ENCODE peak calls at places on chromosomes 16 and 17, in five cellular contexts. E is neuronal stem cell, G is mesenchymal stem cell, U is H1, Y is H9. F is an unnamed sample. For H3K4me1, the result is how much of the 10 kb centered on the place peaks cover.

GRCh38 chr17:42389135-42389417 is 834 bp upstream of the STAT3 start:
- DNase-seq in E (no peak), G (no peak), U (no peak), Y (no peak), F (no peak)

GRCh38 chr16:1333149-1333812 is at the start of gene BAIAP3:
- DNase-seq in E (no peak), G (peak), U (peak), Y (peak), F (no peak)

GRCh38 chr16:78598186-78598585 is 498.7 kb downstream of the WWOX start:
- DNase-seq in E (no peak), G (no peak), U (no peak), Y (no peak), F (no peak)

GRCh38 chr16:17277981-17278381 is 192.8 kb downstream of the XYLT1 start:
- DNase-seq in E (no peak), G (no peak), U (peak), Y (peak), F (peak)

GRCh38 chr16:17773698-17774101 is 302.9 kb upstream of the XYLT1 start:
- DNase-seq in E (no peak), G (no peak), U (no peak), Y (no peak), F (no peak)

GRCh38 chr17:47649972-47650524 is 329 bp downstream of the KPNB1 start:
- DNase-seq in E (peak), G (no peak), U (no peak), Y (no peak), F (peak)

GRCh38 chr17:7234100-7235012 is at the start of gene DVL2:
- DNase-seq in E (peak), G (peak), U (peak), Y (peak), F (peak)

GRCh38 chr16:56192971-56193936 is 2.0 kb downstream of the GNAO1 start:
- DNase-seq in E (no peak), G (no peak), U (no peak), Y (no peak), F (no peak)

GRCh38 chr17:41131979-41132378 is 8.0 kb upstream of the KRTAP4-12 start:
- DNase-seq in E (no peak), G (no peak), U (no peak), Y (no peak), F (no peak)

GRCh38 chr17:39739020-39739884 is 1.5 kb downstream of the GRB7 start:
- DNase-seq in E (no peak), G (no peak), U (peak), Y (peak), F (peak)

GRCh38 chr16:67748791-67749282 is 29.7 kb upstream of the GFOD2 start:
- DNase-seq in E (no peak), G (no peak), U (no peak), Y (no peak), F (no peak)

GRCh38 chr16:9802160-9802559 is 380.1 kb downstream of the GRIN2A start:
- DNase-seq in E (no peak), G (no peak), U (no peak), Y (no peak), F (no peak)

GRCh38 chr17:8189041-8189710 is 804 bp downstream of the BORCS6 start:
- DNase-seq in E (no peak), G (peak), U (peak), Y (no peak), F (peak)

GRCh38 chr17:37844158-37844976 is 79.8 kb upstream of the TBC1D3K start:
- DNase-seq in E (peak), G (peak), U (peak), Y (peak), F (peak)

GRCh38 chr17:29566473-29567361 is at the start of gene ABHD15:
- DNase-seq in E (peak), G (peak), U (peak), Y (peak), F (peak)

GRCh38 chr17:17387461-17388362 is 84.5 kb downstream of the NT5M start:
- DNase-seq in E (no peak), G (peak), U (peak), Y (peak), F (peak)

GRCh38 chr17:11241611-11242226 is 706 bp downstream of the SHISA6 start:
- DNase-seq in E (no peak), G (no peak), U (peak), Y (peak), F (no peak)

GRCh38 chr16:49592507-49593422 is 219.2 kb downstream of the C16orf78 start:
- DNase-seq in E (peak), G (peak), U (peak), Y (peak), F (peak)

GRCh38 chr16:81956213-81956948 is 54.9 kb downstream of the SDR42E1 start:
- DNase-seq in E (no peak), G (no peak), U (no peak), Y (no peak), F (peak)

GRCh38 chr16:17431904-17432625 is 38.7 kb downstream of the XYLT1 start:
- DNase-seq in E (no peak), G (no peak), U (no peak), Y (no peak), F (no peak)

GRCh38 chr17:83196088-83196765 is 116.8 kb downstream of the METRNL start:
- DNase-seq in E (no peak), G (no peak), U (no peak), Y (no peak), F (no peak)

GRCh38 chr16:23855010-23855409 is 19.2 kb downstream of the PRKCB start:
- DNase-seq in E (no peak), G (no peak), U (no peak), Y (no peak), F (no peak)

GRCh38 chr16:70693231-70693671 is 7.4 kb upstream of the MTSS2 start:
- DNase-seq in E (no peak), G (peak), U (no peak), Y (no peak), F (peak)

GRCh38 chr17:79721993-79722671 is 8.6 kb upstream of the ENPP7 start:
- DNase-seq in E (no peak), G (no peak), U (no peak), Y (peak), F (no peak)

GRCh38 chr17:59357929-59358328 is 26.5 kb downstream of the YPEL2 start:
- DNase-seq in E (no peak), G (peak), U (no peak), Y (no peak), F (peak)

GRCh38 chr17:78255953-78256704 is 24.7 kb downstream of the TMEM235 start:
- DNase-seq in E (no peak), G (no peak), U (no peak), Y (no peak), F (no peak)

GRCh38 chr17:15048933-15049539 is 216.1 kb downstream of the PMP22 start:
- DNase-seq in E (no peak), G (no peak), U (no peak), Y (peak), F (no peak)

GRCh38 chr16:61684566-61684965 is 351.7 kb downstream of the CDH8 start:
- DNase-seq in E (no peak), G (no peak), U (no peak), Y (no peak), F (no peak)

GRCh38 chr17:7750321-7750821 is 32.8 kb downstream of the DNAH2 start:
- DNase-seq in E (no peak), G (peak), U (no peak), Y (no peak), F (peak)

GRCh38 chr16:70478912-70479341 is 24.5 kb downstream of the FCSK start:
- DNase-seq in E (no peak), G (no peak), U (no peak), Y (peak), F (no peak)

GRCh38 chr17:18146980-18147379 is 36.6 kb upstream of the ALKBH5 start:
- DNase-seq in E (no peak), G (no peak), U (no peak), Y (no peak), F (no peak)

GRCh38 chr16:17685445-17685844 is 214.7 kb upstream of the XYLT1 start:
- DNase-seq in E (no peak), G (no peak), U (no peak), Y (no peak), F (no peak)

GRCh38 chr17:72717676-72718075 is 374.8 kb downstream of the SLC39A11 start:
- DNase-seq in E (no peak), G (no peak), U (no peak), Y (no peak), F (peak)

GRCh38 chr17:72719582-72720493 is 372.6 kb downstream of the SLC39A11 start:
- DNase-seq in E (no peak), G (peak), U (no peak), Y (no peak), F (no peak)

GRCh38 chr17:72717276-72717675 is 375.2 kb downstream of the SLC39A11 start:
- DNase-seq in E (no peak), G (no peak), U (no peak), Y (no peak), F (peak)

GRCh38 chr17:72719206-72719581 is 373.3 kb downstream of the SLC39A11 start:
- DNase-seq in E (no peak), G (no peak), U (no peak), Y (no peak), F (no peak)

GRCh38 chr17:72720494-72720825 is 372.0 kb downstream of the SLC39A11 start:
- DNase-seq in E (no peak), G (no peak), U (no peak), Y (no peak), F (no peak)
- H2BK12ac ChIP-seq in E (no peak), G (no peak), U (peak), Y (no peak), F (no peak)

DNA sequence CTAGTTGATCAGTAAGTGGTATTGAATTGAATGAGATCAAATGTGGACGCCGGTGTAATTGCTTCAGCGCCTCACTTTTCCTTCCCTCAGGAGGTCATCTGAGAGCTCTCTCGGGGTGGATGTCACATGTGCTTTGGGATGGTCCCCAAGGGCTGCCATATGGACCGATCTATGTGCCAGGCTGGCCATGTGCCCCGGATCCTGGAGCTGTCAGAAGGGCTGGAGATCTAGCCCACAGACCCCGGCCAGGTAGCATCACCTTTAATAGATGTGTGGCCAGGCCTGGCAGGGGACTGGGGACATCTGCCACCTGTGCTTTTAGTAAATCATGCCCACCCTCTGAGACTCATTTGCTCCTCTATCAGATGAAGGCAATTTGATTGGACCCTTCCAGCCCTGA is 95.3 kb upstream of the CRHR1 start:
- DNase-seq in E (no peak), G (no peak), U (no peak), Y (no peak), F (no peak)
- H3K4me1 ChIP-seq in E (under half), G (under half), U (under half), Y (under half), F (under half)

GRCh38 chr16:29802416-29802935 is 3.9 kb upstream of the MAZ start:
- DNase-seq in E (no peak), G (no peak), U (no peak), Y (no peak), F (no peak)

GRCh38 chr16:29806096-29806579 is at the start of gene MAZ:
- DNase-seq in E (no peak), G (no peak), U (no peak), Y (no peak), F (no peak)

GRCh38 chr16:29804455-29805231 is 1.7 kb upstream of the MAZ start:
- DNase-seq in E (no peak), G (peak), U (no peak), Y (no peak), F (no peak)

GRCh38 chr16:29805232-29806095 is 865 bp upstream of the MAZ start:
- DNase-seq in E (peak), G (peak), U (peak), Y (peak), F (peak)

DNA sequence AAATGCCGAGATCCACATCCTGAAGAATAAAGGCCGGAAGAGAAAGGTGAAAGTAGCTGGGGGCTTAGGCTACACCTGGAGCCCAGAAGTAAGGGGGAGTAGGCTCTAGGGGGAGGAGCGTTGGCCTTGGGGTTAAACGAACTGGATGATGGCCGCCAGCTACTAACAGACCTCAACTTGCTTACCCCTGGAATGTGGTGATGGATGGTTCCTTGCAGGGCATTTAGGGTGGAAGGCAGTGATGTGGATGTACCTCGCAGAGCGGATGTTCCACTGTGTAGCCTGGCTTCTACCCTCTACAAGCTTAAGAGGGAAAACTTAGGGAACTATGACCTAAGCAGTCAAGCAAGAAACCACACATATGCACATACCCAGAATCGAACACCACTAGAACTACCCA is 2.3 kb upstream of the MAZ start:
- DNase-seq in E (no peak), G (no peak), U (no peak), Y (no peak), F (no peak)
- H3K9ac ChIP-seq in E (no peak), G (peak), U (no peak), Y (no peak), F (no peak)

GRCh38 chr17:69240201-69240600 is 11.6 kb upstream of the ABCA10 start:
- DNase-seq in E (no peak), G (no peak), U (no peak), Y (no peak), F (no peak)
- H2BK12ac ChIP-seq in E (no peak), G (no peak), U (no peak), Y (no peak), F (no peak)

GRCh38 chr16:89189358-89190025 is 10.8 kb downstream of the SLC22A31 start:
- DNase-seq in E (no peak), G (no peak), U (no peak), Y (peak), F (no peak)
- H3K4me1 ChIP-seq in E (under half), G (under half), U (under half), Y (under half), F (under half)

GRCh38 chr17:57480438-57481196 is 224.3 kb downstream of the MSI2 start:
- DNase-seq in E (no peak), G (peak), U (no peak), Y (no peak), F (peak)
- H3K9ac ChIP-seq in E (no peak), G (no peak), U (no peak), Y (no peak), F (no peak)

GRCh38 chr17:16107165-16107770 is 107.6 kb downstream of the TTC19 start:
- DNase-seq in E (no peak), G (peak), U (no peak), Y (no peak), F (no peak)
- H2BK12ac ChIP-seq in E (no peak), G (no peak), U (no peak), Y (no peak), F (no peak)

GRCh38 chr16:75948441-75948840 is 222.2 kb upstream of the CPHXL start:
- DNase-seq in E (no peak), G (no peak), U (no peak), Y (no peak), F (no peak)
- H3K4me1 ChIP-seq in E (under half), G (under half), U (under half), Y (under half), F (under half)